ENCODE peak calls at places on chromosomes 5 and 9, in seven cellular contexts. R, Q, P, L, S, T and W are unnamed samples.

GRCh38 chr9:82354260-82354659 is 365.7 kb downstream of the SPATA31D1 start:
- DNase-seq in T (no peak), P (no peak), R (no peak), L (no peak), Q (no peak), S (no peak), W (no peak)

GRCh38 chr9:1373445-1373844 is 323.3 kb downstream of the DMRT2 start:
- DNase-seq in T (no peak), S (no peak), L (no peak), P (no peak), Q (no peak), R (no peak), W (no peak)

GRCh38 chr5:89255845-89256463 is 373.0 kb upstream of the MEF2C start:
- DNase-seq in S (no peak), L (no peak), T (peak; percentile 8), R (peak; percentile 39), P (no peak), Q (no peak), W (peak; percentile 74)

GRCh38 chr9:114121445-114122151 is 22.5 kb upstream of the KIF12 start:
- DNase-seq in T (no peak), Q (no peak), S (no peak), P (no peak), L (no peak), R (no peak), W (no peak)

GRCh38 chr5:142829821-142830220 is 59.6 kb downstream of the ARHGAP26 start:
- DNase-seq in R (no peak), Q (no peak), T (peak; percentile 37), P (no peak), L (no peak), S (no peak), W (no peak)

GRCh38 chr5:78647838-78648358 is 674 bp downstream of the LHFPL2 start:
- DNase-seq in L (no peak), R (peak; percentile 78), S (no peak), P (peak; percentile 51), T (peak; percentile 49), Q (no peak), W (no peak)

GRCh38 chr5:176436641-176437040 is 11.5 kb upstream of the FAF2 start:
- DNase-seq in Q (no peak), R (no peak), P (no peak), L (no peak), S (no peak), T (no peak), W (no peak)

GRCh38 chr5:68710514-68710913 is 383.3 kb upstream of the SLC30A5 start:
- DNase-seq in P (no peak), S (no peak), Q (no peak), L (no peak), T (no peak), R (no peak), W (no peak)

GRCh38 chr5:66882592-66883227 is 286.5 kb downstream of the MAST4 start:
- DNase-seq in S (no peak), Q (no peak), L (no peak), P (no peak), T (no peak), R (no peak), W (no peak)

GRCh38 chr9:125483697-125484096 is 222.1 kb downstream of the GAPVD1 start:
- DNase-seq in L (no peak), P (no peak), R (no peak), S (no peak), Q (no peak), T (no peak), W (no peak)

GRCh38 chr5:135669416-135669815 is 90.6 kb upstream of the CXCL14 start:
- DNase-seq in T (no peak), S (no peak), P (no peak), Q (no peak), R (no peak), L (no peak), W (no peak)

GRCh38 chr9:27675354-27675753 is 102.1 kb upstream of the C9orf72 start:
- DNase-seq in T (no peak), P (no peak), R (no peak), S (no peak), Q (no peak), L (no peak), W (no peak)

GRCh38 chr5:137075163-137075970 is 423.8 kb downstream of the SPOCK1 start:
- DNase-seq in T (peak; percentile 81), P (peak; percentile 55), Q (no peak), R (peak; percentile 90), S (peak; percentile 82), L (no peak), W (no peak)

GRCh38 chr5:173590436-173591299 is 25.8 kb downstream of the BOD1 start:
- DNase-seq in R (no peak), L (no peak), P (no peak), S (no peak), Q (no peak), T (no peak), W (no peak)

GRCh38 chr9:108549184-108549583 is 306.6 kb downstream of the ACTL7B start:
- DNase-seq in R (peak; percentile 55), L (no peak), P (no peak), Q (no peak), T (no peak), S (no peak), W (no peak)

GRCh38 chr9:86978986-86979385 is 31.7 kb upstream of the GAS1 start:
- DNase-seq in S (no peak), T (no peak), L (no peak), R (no peak), Q (no peak), P (no peak), W (no peak)

GRCh38 chr5:83972909-83973308 is 252.3 kb upstream of the HAPLN1 start:
- DNase-seq in P (no peak), R (no peak), L (no peak), S (no peak), T (no peak), Q (no peak), W (no peak)

GRCh38 chr9:86923061-86923460 is 24.2 kb downstream of the GAS1 start:
- DNase-seq in S (no peak), L (no peak), T (no peak), Q (no peak), P (no peak), R (no peak), W (no peak)

GRCh38 chr9:127862075-127863011 is 7.9 kb upstream of the ENG start:
- DNase-seq in R (no peak), P (no peak), S (no peak), L (no peak), Q (peak; percentile 28), T (no peak), W (peak; percentile 96)

GRCh38 chr5:34915856-34916192 is 313 bp downstream of the BRIX1 start:
- DNase-seq in P (no peak), S (no peak), Q (no peak), L (no peak), R (peak; percentile 20), T (peak; percentile 13), W (no peak)

GRCh38 chr5:35316611-35317307 is 86.5 kb upstream of the PRLR start:
- DNase-seq in R (no peak), P (no peak), T (no peak), L (no peak), S (no peak), Q (no peak), W (no peak)

GRCh38 chr5:127988149-127988755 is 95.3 kb upstream of the SLC12A2 start:
- DNase-seq in P (no peak), L (no peak), Q (no peak), S (peak; percentile 17), R (peak; percentile 44), T (peak; percentile 54), W (no peak)

GRCh38 chr5:39218482-39219381 is 631 bp downstream of the FYB1 start:
- DNase-seq in R (no peak), T (no peak), P (no peak), S (no peak), L (no peak), Q (no peak), W (no peak)

GRCh38 chr9:34346873-34347799 is 17.8 kb downstream of the NUDT2 start:
- DNase-seq in L (no peak), S (no peak), P (no peak), Q (no peak), R (no peak), T (no peak), W (no peak)

GRCh38 chr5:421287-421880 is 21.6 kb upstream of the EXOC3 start:
- DNase-seq in T (no peak), P (no peak), Q (no peak), L (no peak), S (no peak), R (no peak), W (no peak)

GRCh38 chr9:8860925-8861324 is 1061.3 kb upstream of the DMAC1 start:
- DNase-seq in P (no peak), L (no peak), Q (no peak), S (no peak), R (peak; percentile 48), T (peak; percentile 58), W (no peak)